ENCODE peak calls at places on chromosomes 1 and 21, in six cellular contexts. F is suprapubic skin, R is uterus, Y is ascending aorta, I is pancreas, J is psoas muscle. O is an unnamed sample.
A peak's percentile ranks its signal among the peaks of the same experiment; 100 is the strongest.

GRCh38 chr1:29931477-29932175 is 695.3 kb downstream of the PTPRU start:
- DNase-seq in R (no peak), I (no peak), F (no peak), Y (no peak), J (no peak), O (no peak)

GRCh38 chr21:33963848-33964555 is 48.4 kb upstream of the ATP5PO start:
- DNase-seq in J (no peak), I (no peak), F (no peak), R (no peak), Y (peak; percentile 12), O (no peak)

GRCh38 chr1:113438505-113439271 is 48.4 kb downstream of the MAGI3 start:
- DNase-seq in Y (no peak), F (no peak), J (no peak), R (no peak), I (no peak), O (no peak)

GRCh38 chr1:228185641-228185965 is 20.0 kb downstream of the IBA57 start:
- DNase-seq in J (no peak), Y (no peak), R (no peak), I (no peak), F (peak; percentile 52), O (no peak)

GRCh38 chr1:161192476-161193465 is 6.1 kb downstream of the ADAMTS4 start:
- DNase-seq in J (peak; percentile 57), F (no peak), Y (no peak), R (peak; percentile 55), I (no peak), O (no peak)

GRCh38 chr1:212224102-212224501 is 61.1 kb upstream of the PPP2R5A start:
- DNase-seq in R (no peak), Y (no peak), I (no peak), F (no peak), J (no peak), O (no peak)

GRCh38 chr1:87595384-87595781 is 266.7 kb downstream of the LMO4 start:
- DNase-seq in I (no peak), F (no peak), J (no peak), Y (no peak), R (no peak), O (no peak)

GRCh38 chr1:23634840-23635642 is 56.6 kb upstream of the RPL11 start:
- DNase-seq in R (peak; percentile 58), I (no peak), F (no peak), J (peak; percentile 60), Y (peak; percentile 85), O (peak; percentile 37)

GRCh38 chr1:211236633-211237321 is 22.4 kb upstream of the RCOR3 start:
- DNase-seq in R (no peak), J (no peak), Y (no peak), I (no peak), F (no peak), O (no peak)

GRCh38 chr1:169044971-169045370 is 61.5 kb upstream of the ATP1B1 start:
- DNase-seq in Y (no peak), I (no peak), J (no peak), F (no peak), R (no peak), O (no peak)

GRCh38 chr1:226990133-226990716 is 50.1 kb downstream of the COQ8A start:
- DNase-seq in I (no peak), Y (no peak), R (no peak), J (peak; percentile 34), F (no peak), O (no peak)

GRCh38 chr1:1305300-1306069 is 2.2 kb downstream of the ACAP3 start:
- DNase-seq in I (no peak), J (peak; percentile 80), F (no peak), R (peak; percentile 89), Y (no peak), O (no peak)

GRCh38 chr1:111702504-111703050 is 36.6 kb downstream of the INKA2 start:
- DNase-seq in F (no peak), I (no peak), R (no peak), Y (no peak), J (no peak), O (no peak)

GRCh38 chr1:114330451-114330983 is 176.8 kb upstream of the SYT6 start:
- DNase-seq in I (no peak), J (no peak), Y (no peak), F (no peak), R (no peak), O (no peak)

GRCh38 chr1:33624991-33625870 is 152.8 kb downstream of the ZSCAN20 start:
- DNase-seq in R (no peak), I (no peak), F (no peak), Y (peak; percentile 34), J (no peak), O (no peak)

DNA sequence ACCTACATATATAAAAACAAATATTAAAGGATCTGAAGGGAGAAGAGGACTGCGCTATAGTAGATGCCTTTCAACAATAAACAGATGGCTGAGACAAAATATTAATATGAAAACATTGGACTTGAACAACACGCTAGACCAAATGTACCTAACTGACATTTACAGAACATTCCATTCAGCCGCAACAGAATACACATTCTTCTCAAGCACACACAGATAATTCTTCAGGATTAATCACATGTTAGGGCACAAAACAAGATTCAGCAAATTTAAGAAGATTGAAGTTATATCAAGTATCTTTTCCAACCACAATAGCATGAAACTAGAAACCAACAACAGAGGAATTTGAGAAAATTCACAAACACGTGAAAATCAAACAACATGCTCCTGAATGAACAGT is 741.4 kb downstream of the ADGRL2 start:
- DNase-seq in I (no peak), R (no peak), J (no peak), F (no peak), Y (no peak), O (no peak)
- H3K9me3 ChIP-seq in I (no peaks in the 10 kb centered on the region), R (no peaks in the 10 kb centered on the region), J (peaks cover 8% of the 10 kb centered on the region), F (no peaks in the 10 kb centered on the region), Y (peaks cover 11% of the 10 kb centered on the region), O (peaks cover 7% of the 10 kb centered on the region)

GRCh38 chr21:30579351-30579750 is 10.8 kb downstream of the KRTAP22-2 start:
- DNase-seq in F (no peak), Y (no peak), R (no peak), I (no peak), J (no peak), O (no peak)
- H3K9me3 ChIP-seq in F (no peaks in the 10 kb centered on the region), Y (no peaks in the 10 kb centered on the region), R (no peaks in the 10 kb centered on the region), I (no peaks in the 10 kb centered on the region), J (no peaks in the 10 kb centered on the region), O (no peaks in the 10 kb centered on the region)

GRCh38 chr21:15763359-15763758 is 33.6 kb downstream of the USP25 start:
- DNase-seq in F (no peak), I (no peak), J (no peak), Y (no peak), R (no peak), O (no peak)

GRCh38 chr21:15761508-15762100 is 31.8 kb downstream of the USP25 start:
- DNase-seq in F (no peak), R (no peak), Y (no peak), J (no peak), I (no peak), O (no peak)

GRCh38 chr21:15754640-15755039 is 24.9 kb downstream of the USP25 start:
- DNase-seq in J (no peak), Y (no peak), F (no peak), R (no peak), I (no peak), O (no peak)

GRCh38 chr21:15755125-15755524 is 25.3 kb downstream of the USP25 start:
- DNase-seq in R (no peak), I (no peak), F (no peak), J (no peak), Y (no peak), O (no peak)

GRCh38 chr21:15759469-15759868 is 29.7 kb downstream of the USP25 start:
- DNase-seq in R (no peak), J (no peak), I (no peak), F (no peak), Y (no peak), O (no peak)
- H3K9me3 ChIP-seq in R (no peaks in the 10 kb centered on the region), J (no peaks in the 10 kb centered on the region), I (no peaks in the 10 kb centered on the region), F (no peaks in the 10 kb centered on the region), Y (no peaks in the 10 kb centered on the region), O (no peaks in the 10 kb centered on the region)

GRCh38 chr1:205058853-205059252 is 15.8 kb downstream of the CNTN2 start:
- DNase-seq in Y (no peak), J (no peak), I (no peak), R (no peak), F (no peak), O (no peak)
- H3K9me3 ChIP-seq in Y (no peaks in the 10 kb centered on the region), J (no peaks in the 10 kb centered on the region), I (no peaks in the 10 kb centered on the region), R (no peaks in the 10 kb centered on the region), F (no peaks in the 10 kb centered on the region), O (no peaks in the 10 kb centered on the region)

GRCh38 chr21:31482460-31482859 is 138.4 kb upstream of the TIAM1 start:
- DNase-seq in I (no peak), F (no peak), Y (no peak), R (no peak), J (no peak), O (no peak)
- H3K9me3 ChIP-seq in I (no peaks in the 10 kb centered on the region), F (peaks cover 9% of the 10 kb centered on the region), Y (no peaks in the 10 kb centered on the region), R (peaks cover 6% of the 10 kb centered on the region), J (no peaks in the 10 kb centered on the region), O (peaks cover 4% of the 10 kb centered on the region)

GRCh38 chr1:2971609-2972008 is 49.7 kb upstream of the ACTRT2 start:
- DNase-seq in I (peak; percentile 56), R (no peak), J (no peak), F (peak; percentile 74), Y (peak; percentile 57), O (no peak)

GRCh38 chr1:2969011-2969869 is 52.0 kb upstream of the ACTRT2 start:
- DNase-seq in Y (no peak), J (no peak), I (peak; percentile 52), R (no peak), F (no peak), O (no peak)

GRCh38 chr1:2971146-2971501 is 50.1 kb upstream of the ACTRT2 start:
- DNase-seq in I (peak; percentile 48), F (peak; percentile 69), J (no peak), R (no peak), Y (peak; percentile 58), O (no peak)

GRCh38 chr1:2969870-2970291 is 51.4 kb upstream of the ACTRT2 start:
- DNase-seq in R (no peak), J (no peak), F (no peak), I (peak; percentile 43), Y (no peak), O (no peak)

GRCh38 chr1:2970311-2971145 is 50.7 kb upstream of the ACTRT2 start:
- DNase-seq in Y (no peak), J (no peak), R (no peak), I (peak; percentile 48), F (peak; percentile 74), O (no peak)
- H3K9me3 ChIP-seq in Y (no peaks in the 10 kb centered on the region), J (no peaks in the 10 kb centered on the region), R (no peaks in the 10 kb centered on the region), I (no peaks in the 10 kb centered on the region), F (no peaks in the 10 kb centered on the region), O (no peaks in the 10 kb centered on the region)